ENCODE peak calls at places on chromosomes 1 and 21, in seven cellular contexts. One of them, this sample, is unnamed.

GRCh38 chr1:44947060-44947773 is 39.2 kb downstream of the EIF2B3 start:
- DNase-seq in transverse colon: no peak
- DNase-seq in adrenal gland: peak; percentile 40
- DNase-seq in breast epithelium: no peak
- DNase-seq in cardiac fibroblast: peak; percentile 82
- DNase-seq in fibroblast of the aortic adventitia: peak; percentile 88
- DNase-seq in fibroblast of mammary gland: peak; percentile 72
- DNase-seq in this sample: peak; percentile 94

GRCh38 chr1:10816233-10816632 is 19.8 kb upstream of the CASZ1 start:
- DNase-seq in transverse colon: no peak
- DNase-seq in adrenal gland: no peak
- DNase-seq in breast epithelium: no peak
- DNase-seq in cardiac fibroblast: no peak
- DNase-seq in fibroblast of the aortic adventitia: no peak
- DNase-seq in fibroblast of mammary gland: no peak
- DNase-seq in this sample: no peak

GRCh38 chr1:25649041-25649440 is 32.5 kb downstream of the MAN1C1 start:
- DNase-seq in transverse colon: no peak
- DNase-seq in adrenal gland: no peak
- DNase-seq in breast epithelium: peak; percentile 1
- DNase-seq in cardiac fibroblast: no peak
- DNase-seq in fibroblast of the aortic adventitia: no peak
- DNase-seq in fibroblast of mammary gland: no peak
- DNase-seq in this sample: no peak

GRCh38 chr1:109769335-109770078 is 5.8 kb upstream of the EPS8L3 start:
- DNase-seq in transverse colon: peak; percentile 3
- DNase-seq in adrenal gland: no peak
- DNase-seq in breast epithelium: no peak
- DNase-seq in cardiac fibroblast: peak; percentile 39
- DNase-seq in fibroblast of the aortic adventitia: peak; percentile 48
- DNase-seq in fibroblast of mammary gland: peak; percentile 90
- DNase-seq in this sample: peak; percentile 74

GRCh38 chr1:221712776-221713431 is 29.0 kb downstream of the DUSP10 start:
- DNase-seq in transverse colon: peak; percentile 64
- DNase-seq in adrenal gland: no peak
- DNase-seq in breast epithelium: peak; percentile 28
- DNase-seq in cardiac fibroblast: no peak
- DNase-seq in fibroblast of the aortic adventitia: no peak
- DNase-seq in fibroblast of mammary gland: no peak
- DNase-seq in this sample: peak; percentile 19

GRCh38 chr1:156815307-156815826 is 1.3 kb downstream of the SH2D2A start:
- DNase-seq in transverse colon: peak; percentile 31
- DNase-seq in adrenal gland: peak; percentile 62
- DNase-seq in breast epithelium: no peak
- DNase-seq in cardiac fibroblast: peak; percentile 88
- DNase-seq in fibroblast of the aortic adventitia: peak; percentile 77
- DNase-seq in fibroblast of mammary gland: peak; percentile 95
- DNase-seq in this sample: peak; percentile 75

GRCh38 chr1:234865171-234866006 is 255.4 kb upstream of the IRF2BP2 start:
- DNase-seq in transverse colon: no peak
- DNase-seq in adrenal gland: no peak
- DNase-seq in breast epithelium: no peak
- DNase-seq in cardiac fibroblast: no peak
- DNase-seq in fibroblast of the aortic adventitia: no peak
- DNase-seq in fibroblast of mammary gland: no peak
- DNase-seq in this sample: no peak

GRCh38 chr1:223683586-223684487 is 18.3 kb upstream of the CAPN8 start:
- DNase-seq in transverse colon: peak; percentile 66
- DNase-seq in adrenal gland: peak; percentile 75
- DNase-seq in breast epithelium: peak; percentile 54
- DNase-seq in cardiac fibroblast: peak; percentile 61
- DNase-seq in fibroblast of the aortic adventitia: peak; percentile 65
- DNase-seq in fibroblast of mammary gland: peak; percentile 38
- DNase-seq in this sample: peak; percentile 33

GRCh38 chr1:161039154-161039545 is 386 bp upstream of the TSTD1 start:
- DNase-seq in transverse colon: no peak
- DNase-seq in adrenal gland: no peak
- DNase-seq in breast epithelium: no peak
- DNase-seq in cardiac fibroblast: no peak
- DNase-seq in fibroblast of the aortic adventitia: no peak
- DNase-seq in fibroblast of mammary gland: no peak
- DNase-seq in this sample: no peak

GRCh38 chr1:205547932-205548827 is 43.7 kb downstream of the CDK18 start:
- DNase-seq in transverse colon: peak; percentile 7
- DNase-seq in adrenal gland: no peak
- DNase-seq in breast epithelium: peak; percentile 14
- DNase-seq in cardiac fibroblast: no peak
- DNase-seq in fibroblast of the aortic adventitia: no peak
- DNase-seq in fibroblast of mammary gland: no peak
- DNase-seq in this sample: no peak

GRCh38 chr1:11114966-11115365 is 15.3 kb upstream of the EXOSC10 start:
- DNase-seq in transverse colon: no peak
- DNase-seq in adrenal gland: no peak
- DNase-seq in breast epithelium: no peak
- DNase-seq in cardiac fibroblast: no peak
- DNase-seq in fibroblast of the aortic adventitia: no peak
- DNase-seq in fibroblast of mammary gland: no peak
- DNase-seq in this sample: no peak

GRCh38 chr1:196910208-196910607 is 22.4 kb downstream of the CFHR4 start:
- DNase-seq in transverse colon: no peak
- DNase-seq in adrenal gland: no peak
- DNase-seq in breast epithelium: no peak
- DNase-seq in cardiac fibroblast: peak; percentile 10
- DNase-seq in fibroblast of the aortic adventitia: peak; percentile 8
- DNase-seq in fibroblast of mammary gland: peak; percentile 6
- DNase-seq in this sample: no peak

GRCh38 chr1:243549108-243549507 is 293.3 kb downstream of the SDCCAG8 start:
- DNase-seq in transverse colon: no peak
- DNase-seq in adrenal gland: no peak
- DNase-seq in breast epithelium: no peak
- DNase-seq in cardiac fibroblast: peak; percentile 36
- DNase-seq in fibroblast of the aortic adventitia: peak; percentile 52
- DNase-seq in fibroblast of mammary gland: peak; percentile 80
- DNase-seq in this sample: peak; percentile 45

GRCh38 chr1:182596934-182597333 is 7.3 kb downstream of the RGS16 start:
- DNase-seq in transverse colon: no peak
- DNase-seq in adrenal gland: no peak
- DNase-seq in breast epithelium: no peak
- DNase-seq in cardiac fibroblast: no peak
- DNase-seq in fibroblast of the aortic adventitia: no peak
- DNase-seq in fibroblast of mammary gland: no peak
- DNase-seq in this sample: no peak

GRCh38 chr1:234584926-234585325 is 25.1 kb downstream of the IRF2BP2 start:
- DNase-seq in transverse colon: peak; percentile 31
- DNase-seq in adrenal gland: peak; percentile 71
- DNase-seq in breast epithelium: no peak
- DNase-seq in cardiac fibroblast: peak; percentile 53
- DNase-seq in fibroblast of the aortic adventitia: no peak
- DNase-seq in fibroblast of mammary gland: no peak
- DNase-seq in this sample: peak; percentile 56

GRCh38 chr1:150764617-150765090 is 924 bp downstream of the CTSS start:
- DNase-seq in transverse colon: no peak
- DNase-seq in adrenal gland: no peak
- DNase-seq in breast epithelium: no peak
- DNase-seq in cardiac fibroblast: peak; percentile 54
- DNase-seq in fibroblast of the aortic adventitia: peak; percentile 96
- DNase-seq in fibroblast of mammary gland: peak; percentile 80
- DNase-seq in this sample: peak; percentile 84

GRCh38 chr21:26844258-26845065 is 747 bp downstream of the ADAMTS1 start:
- DNase-seq in transverse colon: no peak
- DNase-seq in adrenal gland: no peak
- DNase-seq in breast epithelium: peak; percentile 24
- DNase-seq in cardiac fibroblast: peak; percentile 62
- DNase-seq in fibroblast of the aortic adventitia: peak; percentile 34
- DNase-seq in fibroblast of mammary gland: no peak
- DNase-seq in this sample: peak; percentile 44
- TF ChIP-seq CTCF in transverse colon: no peak
- TF ChIP-seq CTCF in adrenal gland: no peak
- TF ChIP-seq CTCF in breast epithelium: no peak
- TF ChIP-seq CTCF in cardiac fibroblast: no peak
- TF ChIP-seq CTCF in fibroblast of the aortic adventitia: peak; percentile 22
- TF ChIP-seq CTCF in fibroblast of mammary gland: no peak
- TF ChIP-seq CTCF in this sample: peak; percentile 8

GRCh38 chr1:91283421-91283726 is 121.3 kb downstream of the HFM1 start:
- DNase-seq in transverse colon: no peak
- DNase-seq in adrenal gland: no peak
- DNase-seq in breast epithelium: no peak
- DNase-seq in cardiac fibroblast: no peak
- DNase-seq in fibroblast of the aortic adventitia: peak; percentile 2
- DNase-seq in fibroblast of mammary gland: peak; percentile 3
- DNase-seq in this sample: no peak
- H3K4me3 ChIP-seq in transverse colon: no peak overlapping the region
- H3K4me3 ChIP-seq in adrenal gland: no peak overlapping the region
- H3K4me3 ChIP-seq in breast epithelium: no peak overlapping the region
- H3K4me3 ChIP-seq in cardiac fibroblast: no peak overlapping the region
- H3K4me3 ChIP-seq in fibroblast of the aortic adventitia: no peak overlapping the region
- H3K4me3 ChIP-seq in fibroblast of mammary gland: no peak overlapping the region
- H3K4me3 ChIP-seq in this sample: no peak overlapping the region

DNA sequence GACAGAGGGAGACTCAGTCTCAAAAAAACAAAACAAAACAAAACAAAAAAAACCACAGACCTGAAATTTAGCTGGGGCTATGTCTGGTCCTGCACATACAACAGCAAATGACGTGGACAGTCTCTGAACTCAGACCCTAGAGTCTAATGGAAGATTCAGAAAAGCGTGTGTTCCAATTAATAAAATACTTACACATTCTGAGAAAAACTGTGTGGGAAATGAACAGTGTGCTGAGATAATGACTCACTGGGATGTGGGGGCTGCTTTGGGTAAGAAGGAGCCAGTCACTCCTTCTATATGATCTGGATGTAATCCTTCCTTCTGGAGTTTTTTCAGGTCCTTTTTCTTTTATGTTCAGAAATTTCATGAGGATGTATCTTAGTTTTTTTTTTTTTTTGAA is 29.4 kb downstream of the CLDN14 start:
- DNase-seq in transverse colon: no peak
- DNase-seq in adrenal gland: no peak
- DNase-seq in breast epithelium: no peak
- DNase-seq in cardiac fibroblast: peak; percentile 51
- DNase-seq in fibroblast of the aortic adventitia: peak; percentile 76
- DNase-seq in fibroblast of mammary gland: peak; percentile 68
- DNase-seq in this sample: peak; percentile 29
- TF ChIP-seq CTCF in transverse colon: no peak
- TF ChIP-seq CTCF in adrenal gland: no peak
- TF ChIP-seq CTCF in breast epithelium: no peak
- TF ChIP-seq CTCF in cardiac fibroblast: no peak
- TF ChIP-seq CTCF in fibroblast of the aortic adventitia: no peak
- TF ChIP-seq CTCF in fibroblast of mammary gland: no peak
- TF ChIP-seq CTCF in this sample: no peak

GRCh38 chr1:19717467-19717866 is 52.8 kb downstream of the HTR6 start:
- DNase-seq in transverse colon: no peak
- DNase-seq in adrenal gland: no peak
- DNase-seq in breast epithelium: no peak
- DNase-seq in cardiac fibroblast: no peak
- DNase-seq in fibroblast of the aortic adventitia: no peak
- DNase-seq in fibroblast of mammary gland: no peak
- DNase-seq in this sample: no peak
- H3K4me3 ChIP-seq in transverse colon: no peak overlapping the region
- H3K4me3 ChIP-seq in adrenal gland: no peak overlapping the region
- H3K4me3 ChIP-seq in breast epithelium: no peak overlapping the region
- H3K4me3 ChIP-seq in cardiac fibroblast: no peak overlapping the region
- H3K4me3 ChIP-seq in fibroblast of the aortic adventitia: no peak overlapping the region
- H3K4me3 ChIP-seq in fibroblast of mammary gland: no peak overlapping the region
- H3K4me3 ChIP-seq in this sample: no peak overlapping the region

GRCh38 chr21:33231526-33231925 is 1.8 kb downstream of the IFNAR2 start:
- DNase-seq in transverse colon: no peak
- DNase-seq in adrenal gland: no peak
- DNase-seq in breast epithelium: no peak
- DNase-seq in cardiac fibroblast: no peak
- DNase-seq in fibroblast of the aortic adventitia: no peak
- DNase-seq in fibroblast of mammary gland: no peak
- DNase-seq in this sample: no peak

GRCh38 chr21:33229099-33229775 is 501 bp upstream of the IFNAR2 start:
- DNase-seq in transverse colon: no peak
- DNase-seq in adrenal gland: no peak
- DNase-seq in breast epithelium: no peak
- DNase-seq in cardiac fibroblast: no peak
- DNase-seq in fibroblast of the aortic adventitia: no peak
- DNase-seq in fibroblast of mammary gland: no peak
- DNase-seq in this sample: no peak

GRCh38 chr21:33228455-33228854 is 1.3 kb upstream of the IFNAR2 start:
- DNase-seq in transverse colon: no peak
- DNase-seq in adrenal gland: no peak
- DNase-seq in breast epithelium: no peak
- DNase-seq in cardiac fibroblast: no peak
- DNase-seq in fibroblast of the aortic adventitia: no peak
- DNase-seq in fibroblast of mammary gland: no peak
- DNase-seq in this sample: no peak

GRCh38 chr21:33230518-33231324 is 983 bp downstream of the IFNAR2 start:
- DNase-seq in transverse colon: peak; percentile 66
- DNase-seq in adrenal gland: peak; percentile 43
- DNase-seq in breast epithelium: peak; percentile 42
- DNase-seq in cardiac fibroblast: peak; percentile 59
- DNase-seq in fibroblast of the aortic adventitia: peak; percentile 62
- DNase-seq in fibroblast of mammary gland: peak; percentile 54
- DNase-seq in this sample: peak; percentile 61

GRCh38 chr21:33229776-33230517 is at the start of gene IFNAR2:
- DNase-seq in transverse colon: peak; percentile 81
- DNase-seq in adrenal gland: peak; percentile 64
- DNase-seq in breast epithelium: peak; percentile 29
- DNase-seq in cardiac fibroblast: peak; percentile 67
- DNase-seq in fibroblast of the aortic adventitia: peak; percentile 46
- DNase-seq in fibroblast of mammary gland: peak; percentile 38
- DNase-seq in this sample: peak; percentile 42
- TF ChIP-seq CTCF in transverse colon: no peak
- TF ChIP-seq CTCF in adrenal gland: peak; percentile 13
- TF ChIP-seq CTCF in breast epithelium: no peak
- TF ChIP-seq CTCF in cardiac fibroblast: no peak
- TF ChIP-seq CTCF in fibroblast of the aortic adventitia: no peak
- TF ChIP-seq CTCF in fibroblast of mammary gland: no peak
- TF ChIP-seq CTCF in this sample: no peak

GRCh38 chr21:38909109-38909508 is 103.4 kb downstream of the ETS2 start:
- DNase-seq in transverse colon: no peak
- DNase-seq in adrenal gland: no peak
- DNase-seq in breast epithelium: no peak
- DNase-seq in cardiac fibroblast: peak; percentile 45
- DNase-seq in fibroblast of the aortic adventitia: no peak
- DNase-seq in fibroblast of mammary gland: no peak
- DNase-seq in this sample: no peak

GRCh38 chr21:38912355-38912619 is 106.6 kb downstream of the ETS2 start:
- DNase-seq in transverse colon: no peak
- DNase-seq in adrenal gland: no peak
- DNase-seq in breast epithelium: no peak
- DNase-seq in cardiac fibroblast: no peak
- DNase-seq in fibroblast of the aortic adventitia: peak; percentile 43
- DNase-seq in fibroblast of mammary gland: peak; percentile 86
- DNase-seq in this sample: no peak

GRCh38 chr21:38909929-38910328 is 104.2 kb downstream of the ETS2 start:
- DNase-seq in transverse colon: no peak
- DNase-seq in adrenal gland: no peak
- DNase-seq in breast epithelium: no peak
- DNase-seq in cardiac fibroblast: no peak
- DNase-seq in fibroblast of the aortic adventitia: no peak
- DNase-seq in fibroblast of mammary gland: no peak
- DNase-seq in this sample: no peak

GRCh38 chr21:38911523-38912354 is 106.0 kb downstream of the ETS2 start:
- DNase-seq in transverse colon: peak; percentile 55
- DNase-seq in adrenal gland: no peak
- DNase-seq in breast epithelium: no peak
- DNase-seq in cardiac fibroblast: no peak
- DNase-seq in fibroblast of the aortic adventitia: no peak
- DNase-seq in fibroblast of mammary gland: peak; percentile 45
- DNase-seq in this sample: no peak

GRCh38 chr21:38910390-38911008 is 104.8 kb downstream of the ETS2 start:
- DNase-seq in transverse colon: peak; percentile 69
- DNase-seq in adrenal gland: no peak
- DNase-seq in breast epithelium: peak; percentile 56
- DNase-seq in cardiac fibroblast: no peak
- DNase-seq in fibroblast of the aortic adventitia: no peak
- DNase-seq in fibroblast of mammary gland: no peak
- DNase-seq in this sample: no peak
- H3K4me3 ChIP-seq in transverse colon: no peak overlapping the region
- H3K4me3 ChIP-seq in adrenal gland: no peak overlapping the region
- H3K4me3 ChIP-seq in breast epithelium: no peak overlapping the region
- H3K4me3 ChIP-seq in cardiac fibroblast: no peak overlapping the region
- H3K4me3 ChIP-seq in fibroblast of the aortic adventitia: no peak overlapping the region
- H3K4me3 ChIP-seq in fibroblast of mammary gland: no peak overlapping the region
- H3K4me3 ChIP-seq in this sample: no peak overlapping the region

This sample was measured in AG10803.